ENCODE peak calls at places on chromosomes 7 and 10, in five cellular contexts. V, B, J, U and C are unnamed samples. For H3K4me1 and H3K27me3, the result is how much of the 10 kb centered on the place peaks cover.

GRCh38 chr7:159012353-159013069 is 132.2 kb downstream of the VIPR2 start:
- DNase-seq in U (peak), J (no peak), B (peak), V (peak), C (no peak)

GRCh38 chr7:73715648-73716317 is 3.7 kb downstream of the STX1A start:
- DNase-seq in B (peak), J (no peak), U (peak), V (no peak), C (peak)

GRCh38 chr7:132049462-132050304 is 493.3 kb upstream of the PODXL start:
- DNase-seq in J (no peak), V (no peak), B (peak), U (peak), C (no peak)

GRCh38 chr7:28298870-28299484 is 113.3 kb upstream of the CREB5 start:
- DNase-seq in B (no peak), V (no peak), J (no peak), U (peak), C (no peak)

GRCh38 chr10:115827180-115827579 is 445.8 kb downstream of the GFRA1 start:
- DNase-seq in U (no peak), B (no peak), V (no peak), J (no peak), C (no peak)

GRCh38 chr10:1420663-1421362 is 316.5 kb downstream of the ADARB2 start:
- DNase-seq in J (peak), U (peak), B (peak), V (no peak), C (no peak)

GRCh38 chr10:86684305-86684704 is 16.0 kb downstream of the LDB3 start:
- DNase-seq in B (no peak), U (no peak), V (peak), J (no peak), C (no peak)

GRCh38 chr7:111763221-111763791 is 201.0 kb upstream of the IMMP2L start:
- DNase-seq in J (no peak), U (peak), V (no peak), B (no peak), C (no peak)

GRCh38 chr10:6108631-6109443 is 20.0 kb downstream of the RBM17 start:
- DNase-seq in U (peak), B (no peak), V (no peak), J (peak), C (no peak)

GRCh38 chr10:98921381-98921780 is 314.3 kb downstream of the HPSE2 start:
- DNase-seq in B (no peak), V (no peak), J (no peak), U (no peak), C (no peak)

GRCh38 chr7:82444220-82445049 is 858 bp upstream of the CACNA2D1 start:
- DNase-seq in J (no peak), V (no peak), U (peak), B (peak), C (no peak)

GRCh38 chr10:21481407-21481806 is 44.1 kb downstream of the SKIDA1 start:
- DNase-seq in B (no peak), J (no peak), V (no peak), U (no peak), C (no peak)

GRCh38 chr10:86964061-86964846 is 4.0 kb upstream of the ADIRF start:
- DNase-seq in V (no peak), J (no peak), U (no peak), B (peak), C (no peak)

GRCh38 chr10:43214071-43214955 is 52.6 kb downstream of the RASGEF1A start:
- DNase-seq in B (no peak), V (no peak), U (no peak), J (no peak), C (no peak)

GRCh38 chr7:129799350-129799955 is 153.3 kb downstream of the UBE2H start:
- DNase-seq in V (no peak), J (no peak), B (no peak), U (no peak), C (no peak)

GRCh38 chr7:14739496-14740185 is 162.9 kb downstream of the DGKB start:
- DNase-seq in B (no peak), U (no peak), V (no peak), J (no peak), C (no peak)

GRCh38 chr7:107179326-107180163 is 10.7 kb downstream of the HBP1 start:
- DNase-seq in B (no peak), U (no peak), V (no peak), J (no peak), C (no peak)

GRCh38 chr10:103665439-103665838 is 171.9 kb downstream of the NEURL1 start:
- DNase-seq in B (no peak), V (peak), J (no peak), U (no peak), C (no peak)

GRCh38 chr10:50552771-50553535 is 70.8 kb downstream of the SGMS1 start:
- DNase-seq in B (peak), J (peak), V (no peak), U (peak), C (no peak)
- TF ChIP-seq CTCF in B (no peak), J (no peak), V (peak), U (peak), C (peak)

GRCh38 chr7:96701258-96701657 is 8.4 kb downstream of the SEM1 start:
- DNase-seq in J (no peak), B (no peak), U (no peak), V (no peak), C (no peak)

GRCh38 chr7:96697822-96698221 is 11.8 kb downstream of the SEM1 start:
- DNase-seq in J (no peak), U (no peak), B (no peak), V (no peak), C (no peak)

GRCh38 chr7:96695581-96695980 is 14.1 kb downstream of the SEM1 start:
- DNase-seq in U (no peak), J (no peak), V (no peak), B (no peak), C (no peak)

GRCh38 chr7:96699219-96699871 is 10.3 kb downstream of the SEM1 start:
- DNase-seq in V (no peak), U (no peak), B (no peak), J (no peak), C (no peak)

GRCh38 chr7:96700516-96700915 is 9.1 kb downstream of the SEM1 start:
- DNase-seq in J (no peak), B (no peak), U (no peak), V (no peak), C (no peak)
- H3K4me1 ChIP-seq in J (under half), B (half or more), U (under half), V (half or more), C (under half)

DNA sequence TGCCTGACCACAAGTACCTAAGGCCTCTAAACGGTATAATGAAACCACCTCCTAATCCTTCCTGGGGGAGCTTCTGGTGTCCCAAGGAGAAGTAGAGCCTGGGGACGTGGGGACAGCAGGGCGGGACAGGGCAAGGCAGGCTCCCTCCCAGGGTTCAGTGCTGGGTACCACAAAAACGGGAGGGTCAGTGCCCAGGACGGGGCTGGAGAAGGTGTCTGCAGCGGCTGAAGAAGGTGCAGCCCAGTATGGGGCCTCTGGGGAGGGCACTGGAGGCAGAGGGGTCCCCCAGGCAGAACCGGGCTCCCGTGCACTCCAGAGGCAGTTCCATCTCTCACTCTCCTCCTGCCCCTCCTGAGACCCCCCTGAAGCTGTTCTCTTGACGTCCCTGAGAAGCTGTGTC is 46.2 kb downstream of the DPYSL4 start:
- DNase-seq in J (no peak), V (no peak), U (no peak), B (no peak), C (no peak)
- H3K27me3 ChIP-seq in J (under half), V (under half), U (under half), B (under half), C (under half)

GRCh38 chr7:2729893-2730716 is 42.1 kb downstream of the AMZ1 start:
- DNase-seq in B (peak), U (no peak), J (no peak), V (no peak), C (peak)

GRCh38 chr7:2728309-2729042 is 40.5 kb downstream of the AMZ1 start:
- DNase-seq in J (no peak), U (no peak), V (no peak), B (peak), C (no peak)

GRCh38 chr7:2730846-2731770 is 43.1 kb downstream of the AMZ1 start:
- DNase-seq in U (no peak), B (peak), V (no peak), J (no peak), C (no peak)

GRCh38 chr7:2726316-2727018 is 38.5 kb downstream of the AMZ1 start:
- DNase-seq in J (no peak), B (peak), V (peak), U (no peak), C (peak)

GRCh38 chr7:2729043-2729892 is 41.3 kb downstream of the AMZ1 start:
- DNase-seq in U (no peak), J (no peak), V (no peak), B (peak), C (no peak)
- TF ChIP-seq CTCF in U (no peak), J (no peak), V (no peak), B (no peak), C (no peak)

DNA sequence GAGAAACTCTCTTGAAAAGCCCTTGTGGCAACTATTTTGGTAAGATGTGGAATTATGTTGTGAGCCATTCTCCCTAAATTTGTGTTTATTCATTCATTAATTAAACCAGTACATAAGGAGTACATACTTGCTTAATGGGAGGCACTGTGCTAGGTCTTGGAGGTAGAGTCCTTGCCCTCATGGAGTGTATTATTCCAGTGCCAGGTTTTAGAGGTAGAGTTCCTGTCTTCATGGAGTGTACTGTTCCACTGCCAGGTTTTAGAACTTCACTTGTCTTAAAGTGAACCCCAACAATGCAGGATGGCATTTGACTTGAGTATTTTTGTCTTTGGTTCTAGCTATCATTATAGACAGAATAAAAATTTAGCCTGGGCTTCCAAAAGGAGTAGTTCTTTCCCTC is 8.8 kb downstream of the MXI1 start:
- DNase-seq in B (no peak), V (no peak), U (no peak), J (no peak), C (no peak)
- H3K4me1 ChIP-seq in B (half or more), V (half or more), U (half or more), J (under half), C (under half)

DNA sequence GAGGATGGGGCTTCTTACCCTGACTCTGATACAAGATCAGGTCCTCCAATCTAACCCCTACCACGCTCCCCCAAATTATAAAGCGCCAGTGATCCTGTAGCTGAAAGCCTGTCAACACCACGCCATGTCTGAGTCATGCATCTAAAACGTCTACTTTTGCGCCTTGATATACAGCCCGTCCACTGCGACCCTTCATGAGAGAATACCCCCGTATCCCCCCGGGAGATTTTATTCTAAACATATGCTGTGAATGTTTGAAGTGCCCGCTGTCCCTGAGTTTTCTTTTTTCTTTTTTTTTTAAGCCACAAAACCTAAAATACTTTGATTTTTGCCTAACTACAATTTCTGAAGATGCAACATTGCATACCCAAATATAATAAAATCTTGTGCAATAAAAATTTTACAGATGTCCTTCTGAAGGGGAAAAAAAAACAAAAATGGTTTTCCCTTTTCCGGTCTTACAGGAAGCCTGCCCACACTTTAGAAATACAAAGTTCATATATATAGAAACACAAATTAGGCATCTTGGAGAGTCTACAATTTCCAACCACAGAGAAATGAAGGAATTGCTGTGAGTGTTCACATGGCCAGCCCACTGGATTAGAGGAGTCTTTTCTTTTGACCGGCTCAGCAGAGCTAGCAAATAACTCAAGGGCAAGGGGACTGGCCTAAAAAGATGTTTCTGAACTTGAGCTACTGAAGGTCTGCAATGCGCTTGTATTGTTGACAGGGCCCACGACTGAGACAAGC is 92.6 kb downstream of the GLI3 start:
- DNase-seq in U (no peak), V (no peak), J (no peak), B (no peak), C (no peak)
- H3K27me3 ChIP-seq in U (under half), V (under half), J (under half), B (under half), C (under half)

DNA sequence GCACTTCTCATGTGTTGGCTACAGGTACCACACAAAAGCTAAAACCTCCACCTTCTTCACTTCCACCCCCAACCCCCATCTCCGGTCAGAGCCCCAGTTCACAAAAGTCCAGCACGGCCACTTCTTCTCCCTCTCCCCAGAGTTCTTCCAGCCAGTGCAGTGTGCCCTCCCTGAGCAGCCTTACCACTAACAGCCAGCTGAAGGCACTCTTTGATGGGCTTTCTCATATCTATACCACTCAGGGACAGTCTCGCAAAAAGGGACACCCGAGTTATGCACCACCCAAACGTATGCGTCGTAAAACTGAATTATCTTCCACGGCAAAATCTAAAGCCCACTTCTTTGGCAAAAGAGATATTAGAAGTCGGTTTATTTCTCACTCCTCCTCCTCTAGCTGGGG is 135.7 kb upstream of the SAMD8 start:
- DNase-seq in V (no peak), B (no peak), U (no peak), J (no peak), C (no peak)
- TF ChIP-seq CTCF in V (no peak), B (no peak), U (no peak), J (no peak), C (no peak)

GRCh38 chr10:112768121-112768520 is 181.9 kb upstream of the TCF7L2 start:
- DNase-seq in V (no peak), U (no peak), B (no peak), J (no peak), C (no peak)

GRCh38 chr10:112766636-112767035 is 183.4 kb upstream of the TCF7L2 start:
- DNase-seq in J (no peak), U (no peak), B (no peak), V (no peak), C (no peak)

GRCh38 chr10:112763916-112764520 is 186.0 kb upstream of the TCF7L2 start:
- DNase-seq in B (no peak), U (no peak), V (no peak), J (no peak), C (no peak)

GRCh38 chr10:112767156-112767555 is 182.9 kb upstream of the TCF7L2 start:
- DNase-seq in J (no peak), U (no peak), V (no peak), B (no peak), C (no peak)

GRCh38 chr10:112765717-112766235 is 184.3 kb upstream of the TCF7L2 start:
- DNase-seq in J (no peak), B (no peak), V (no peak), U (no peak), C (no peak)
- H3K4me1 ChIP-seq in J (under half), B (under half), V (under half), U (under half), C (under half)

DNA sequence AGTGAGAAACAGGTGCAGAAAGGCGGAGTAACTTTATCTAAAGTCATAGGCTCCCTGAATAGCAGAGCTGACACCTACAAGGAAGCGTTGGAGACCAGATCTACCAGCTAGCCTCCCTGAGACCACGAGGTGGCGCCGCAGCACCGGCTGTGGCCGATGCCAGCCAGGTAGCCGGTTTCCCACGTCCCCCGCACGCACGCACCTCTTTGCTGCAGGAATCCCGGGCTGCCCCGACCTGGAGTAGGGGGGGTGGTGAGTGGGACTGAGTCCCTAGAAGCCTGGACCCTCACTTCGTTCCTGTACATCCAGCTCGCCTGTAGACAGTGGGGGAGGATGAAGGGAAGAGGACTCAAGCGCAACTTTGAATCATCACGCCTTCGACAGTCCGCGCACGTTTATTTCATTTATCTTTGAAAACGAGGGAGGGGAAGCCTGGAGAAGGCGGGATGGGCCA is 3.7 kb downstream of the ELOVL3 start:
- DNase-seq in U (peak), V (peak), B (peak), J (peak), C (peak)
- H3K27me3 ChIP-seq in U (under half), V (half or more), B (under half), J (under half), C (under half)

DNA sequence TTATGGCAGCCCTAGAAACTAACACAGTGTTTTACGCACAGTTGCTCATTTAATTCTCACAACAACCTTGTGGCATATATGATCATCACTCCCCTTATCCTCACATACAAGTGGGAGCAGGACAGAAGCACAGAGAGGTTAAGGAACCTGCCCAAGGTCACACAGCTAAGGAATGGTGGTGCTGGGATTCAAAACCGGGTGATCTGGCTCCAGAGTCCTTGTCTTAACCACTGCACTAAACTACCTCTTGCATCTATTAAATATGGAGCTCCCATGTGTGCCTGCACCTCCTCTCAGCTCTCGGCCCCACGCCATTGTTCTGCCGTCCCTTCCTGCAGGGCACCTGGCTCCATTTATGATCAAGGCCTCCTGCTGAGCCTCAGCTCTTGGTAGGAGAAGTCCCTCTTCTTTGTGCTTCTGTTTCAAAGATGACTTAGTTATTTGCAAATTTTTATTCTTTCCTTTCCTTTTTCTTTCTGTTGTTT is 99.8 kb upstream of the PDGFA start:
- DNase-seq in J (no peak), B (no peak), U (no peak), V (no peak), C (no peak)
- TF ChIP-seq CTCF in J (no peak), B (no peak), U (no peak), V (no peak), C (no peak)